ENCODE peak calls at places on chromosomes 2 and 18, in eight cellular contexts. V is brain microvascular endothelial cell, G is body of pancreas, Q is mesenchymal stem cell, U is fibroblast of lung, I is heart left ventricle, F is cardiac muscle cell, W is GM23338. D is an unnamed sample. For H3K36me3, the result is how much of the 10 kb centered on the place peaks cover.

GRCh38 chr18:22185298-22185697 is 15.9 kb downstream of the GATA6 start:
- DNase-seq in Q (no peak), F (no peak), U (no peak), W (no peak), G (peak), V (no peak), I (peak), D (no peak)

GRCh38 chr18:13067124-13067523 is 76.0 kb downstream of the CEP192 start:
- DNase-seq in V (no peak), Q (no peak), W (no peak), F (no peak), G (no peak), I (no peak), U (no peak), D (no peak)

GRCh38 chr18:4987452-4988405 is 209.3 kb downstream of the AKAIN1 start:
- DNase-seq in I (no peak), V (no peak), Q (no peak), U (no peak), G (no peak), W (peak), F (no peak), D (no peak)

GRCh38 chr2:120803764-120804335 is 68.2 kb downstream of the GLI2 start:
- DNase-seq in F (peak), U (no peak), Q (no peak), V (no peak), W (no peak), I (no peak), G (no peak), D (no peak)

GRCh38 chr2:118969734-118970395 is 27.9 kb downstream of the MARCO start:
- DNase-seq in F (no peak), U (no peak), V (no peak), Q (no peak), I (no peak), W (no peak), G (no peak), D (no peak)

GRCh38 chr2:237689569-237690131 is 62.3 kb downstream of the LRRFIP1 start:
- DNase-seq in I (peak), G (no peak), F (no peak), U (no peak), Q (no peak), V (no peak), W (no peak), D (peak)

GRCh38 chr18:12287684-12288405 is 20.2 kb upstream of the TUBB6 start:
- DNase-seq in F (peak), Q (peak), I (peak), U (peak), W (peak), V (peak), G (peak), D (peak)

GRCh38 chr2:231672617-231673347 is 35.5 kb upstream of the PTMA start:
- DNase-seq in G (no peak), W (peak), I (peak), U (peak), F (peak), Q (peak), V (peak), D (peak)

GRCh38 chr2:111900859-111901258 is 2.5 kb downstream of the MERTK start:
- DNase-seq in V (peak), U (peak), Q (peak), W (peak), F (peak), G (peak), I (no peak), D (peak)

GRCh38 chr18:77178559-77178958 is 46.0 kb upstream of the MBP start:
- DNase-seq in G (no peak), V (no peak), U (peak), I (no peak), F (no peak), W (no peak), Q (peak), D (no peak)

GRCh38 chr2:59237311-59237710 is 996.2 kb upstream of the FANCL start:
- DNase-seq in Q (no peak), G (no peak), W (no peak), F (no peak), U (no peak), I (no peak), V (no peak), D (no peak)

GRCh38 chr2:161788175-161788574 is 164.0 kb downstream of the SLC4A10 start:
- DNase-seq in W (no peak), Q (no peak), F (no peak), U (no peak), I (no peak), V (no peak), G (no peak), D (no peak)

GRCh38 chr2:200302940-200303727 is 3.4 kb upstream of the SPATS2L start:
- DNase-seq in W (no peak), U (no peak), Q (peak), G (no peak), F (no peak), I (no peak), V (peak), D (no peak)

GRCh38 chr18:58201728-58202405 is 157.8 kb downstream of the NEDD4L start:
- DNase-seq in V (no peak), W (no peak), I (no peak), U (no peak), Q (no peak), F (no peak), G (no peak), D (no peak)

GRCh38 chr18:5057348-5058012 is 139.6 kb downstream of the AKAIN1 start:
- DNase-seq in Q (peak), F (peak), V (peak), U (peak), I (peak), W (peak), G (peak), D (peak)

GRCh38 chr2:103506812-103507211 is 745.0 kb downstream of the TMEM182 start:
- DNase-seq in Q (no peak), F (no peak), U (no peak), W (no peak), I (no peak), G (no peak), V (no peak), D (no peak)

GRCh38 chr2:110804915-110805314 is 72.5 kb downstream of the ACOXL start:
- DNase-seq in I (no peak), U (no peak), G (no peak), V (no peak), F (no peak), Q (no peak), W (no peak), D (no peak)

GRCh38 chr18:55458456-55459238 is 129.3 kb downstream of the TCF4 start:
- DNase-seq in G (no peak), F (no peak), Q (peak), V (no peak), W (no peak), U (no peak), I (no peak), D (no peak)

GRCh38 chr2:130874512-130874911 is 37.8 kb downstream of the ARHGEF4 start:
- DNase-seq in I (no peak), V (no peak), F (no peak), Q (no peak), W (no peak), G (no peak), U (no peak), D (no peak)

GRCh38 chr2:23380562-23381065 is 4.4 kb upstream of the KLHL29 start:
- DNase-seq in I (no peak), V (no peak), G (no peak), F (no peak), Q (peak), W (no peak), U (peak), D (no peak)

GRCh38 chr2:56244911-56245530 is 61.2 kb downstream of the CCDC85A start:
- DNase-seq in V (no peak), W (no peak), G (no peak), I (no peak), F (no peak), U (no peak), Q (peak), D (peak)

GRCh38 chr2:152354069-152354755 is 19.2 kb downstream of the FMNL2 start:
- DNase-seq in F (no peak), G (no peak), I (no peak), Q (no peak), U (no peak), W (no peak), V (peak), D (peak)

GRCh38 chr18:10029711-10030110 is 115.9 kb downstream of the VAPA start:
- DNase-seq in V (no peak), U (no peak), F (no peak), I (no peak), W (no peak), G (no peak), Q (no peak), D (no peak)

GRCh38 chr2:96065381-96065930 is 30.7 kb upstream of the GPAT2 start:
- DNase-seq in V (no peak), Q (no peak), F (no peak), U (no peak), I (no peak), G (no peak), W (no peak), D (no peak)

GRCh38 chr18:13374096-13374467 is 155.5 kb downstream of the LDLRAD4 start:
- DNase-seq in W (no peak), V (no peak), I (no peak), U (no peak), Q (no peak), G (no peak), F (no peak), D (no peak)

GRCh38 chr2:163407296-163407695 is 328.5 kb downstream of the FIGN start:
- DNase-seq in V (peak), Q (peak), W (no peak), U (peak), I (no peak), G (no peak), F (no peak), D (peak)

GRCh38 chr2:29700560-29700959 is 220.8 kb downstream of the ALK start:
- DNase-seq in W (no peak), V (peak), U (no peak), I (no peak), Q (no peak), F (no peak), G (no peak), D (peak)

GRCh38 chr2:97995026-97995733 is 568 bp downstream of the TMEM131 start:
- DNase-seq in Q (peak), F (peak), U (peak), W (peak), V (no peak), I (peak), G (peak), D (peak)

GRCh38 chr2:27306657-27307544 is 1.3 kb downstream of the UCN start:
- DNase-seq in V (no peak), Q (no peak), U (no peak), F (no peak), I (no peak), W (peak), G (no peak), D (peak)

GRCh38 chr18:69774831-69775230 is 172.8 kb downstream of the CD226 start:
- DNase-seq in F (no peak), G (no peak), Q (no peak), I (no peak), U (no peak), V (peak), W (no peak), D (peak)

GRCh38 chr2:38959938-38960608 is 70.4 kb downstream of the ARHGEF33 start:
- DNase-seq in W (peak), V (peak), Q (peak), F (peak), G (peak), U (peak), I (peak), D (peak)

DNA sequence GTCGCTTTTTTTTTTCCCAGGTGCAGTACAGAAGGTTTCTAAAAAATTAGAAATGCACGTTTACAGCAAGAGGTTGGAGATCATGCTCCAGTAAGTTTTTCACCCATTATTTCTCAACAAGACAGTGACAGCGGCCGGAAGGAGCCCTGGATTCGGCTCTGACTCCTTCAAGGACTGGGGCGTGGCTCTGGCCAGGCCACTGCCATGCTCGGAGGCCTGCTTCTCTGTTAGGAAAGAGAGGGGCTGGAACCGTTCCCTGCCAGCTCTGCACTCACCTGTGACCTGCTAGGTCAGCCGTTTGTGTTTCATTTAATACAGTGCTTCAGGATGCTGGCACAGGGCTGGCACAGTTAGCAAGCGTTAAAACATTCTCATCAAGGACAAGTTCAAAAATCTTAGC is 6.7 kb upstream of the IAH1 start:
- DNase-seq in W (no peak), I (no peak), V (no peak), U (no peak), Q (no peak), G (peak), F (no peak), D (no peak)
- H3K36me3 ChIP-seq in W (under half), I (under half), V (under half), U (under half), Q (half or more), G (under half), F (under half), D (under half)

GRCh38 chr2:239109916-239110545 is 262.1 kb downstream of the TWIST2 start:
- DNase-seq in U (no peak), W (no peak), F (no peak), V (no peak), G (no peak), I (no peak), Q (no peak), D (no peak)
- H3K36me3 ChIP-seq in U (under half), W (under half), F (under half), V (under half), G (under half), I (half or more), Q (under half), D (under half)

GRCh38 chr2:31987454-31987853 is 23.4 kb downstream of the MEMO1 start:
- DNase-seq in I (peak), F (no peak), V (peak), W (no peak), Q (peak), U (peak), G (no peak), D (peak)

GRCh38 chr2:31996571-31997150 is 14.1 kb downstream of the MEMO1 start:
- DNase-seq in G (no peak), F (no peak), I (no peak), W (no peak), U (no peak), Q (no peak), V (no peak), D (no peak)

GRCh38 chr2:31992025-31992566 is 18.7 kb downstream of the MEMO1 start:
- DNase-seq in Q (no peak), V (no peak), I (no peak), W (no peak), G (no peak), U (no peak), F (no peak), D (no peak)

GRCh38 chr2:31997653-31998052 is 13.2 kb downstream of the MEMO1 start:
- DNase-seq in F (no peak), I (no peak), G (no peak), V (no peak), U (no peak), Q (peak), W (no peak), D (no peak)

GRCh38 chr2:31992934-31993333 is 17.9 kb downstream of the MEMO1 start:
- DNase-seq in F (no peak), W (no peak), V (no peak), G (no peak), I (no peak), Q (no peak), U (no peak), D (no peak)
- H3K36me3 ChIP-seq in F (under half), W (under half), V (under half), G (under half), I (under half), Q (under half), U (under half), D (under half)

GRCh38 chr2:147632193-147632592 is 212.6 kb upstream of the ACVR2A start:
- DNase-seq in W (no peak), G (no peak), Q (no peak), I (no peak), V (no peak), F (no peak), U (peak), D (no peak)
- H3K36me3 ChIP-seq in W (under half), G (under half), Q (under half), I (under half), V (under half), F (under half), U (under half), D (under half)

GRCh38 chr2:53874401-53874950 is 14.7 kb upstream of the GPR75 start:
- DNase-seq in I (no peak), G (no peak), F (no peak), Q (no peak), W (no peak), V (no peak), U (no peak), D (no peak)
- H3K36me3 ChIP-seq in I (half or more), G (under half), F (under half), Q (half or more), W (under half), V (under half), U (under half), D (half or more)

GRCh38 chr2:15616429-15616828 is 24.8 kb downstream of the DDX1 start:
- DNase-seq in F (no peak), I (no peak), G (no peak), V (no peak), U (no peak), Q (no peak), W (no peak), D (no peak)
- H3K36me3 ChIP-seq in F (under half), I (half or more), G (under half), V (under half), U (under half), Q (half or more), W (under half), D (half or more)

GRCh38 chr2:232850039-232850438 is 20.0 kb upstream of the SNORC start:
- DNase-seq in Q (no peak), I (no peak), V (no peak), U (no peak), F (no peak), G (no peak), W (no peak), D (no peak)
- H3K36me3 ChIP-seq in Q (half or more), I (half or more), V (half or more), U (under half), F (under half), G (under half), W (under half), D (half or more)

D was measured in adipocyte.